ENCODE peak calls at places on chromosome 2, in seven cellular contexts. One of them, this sample, is unnamed.

GRCh38 chr2:159148891-159149290 is 137.6 kb downstream of the WDSUB1 start:
- DNase-seq in fibroblast of villous mesenchyme: no peak
- DNase-seq in HFFc6: no peak
- DNase-seq in IMR-90: no peak
- DNase-seq in colonic mucosa: no peak
- DNase-seq in transverse colon: no peak
- DNase-seq in MM.1S: no peak
- DNase-seq in this sample: no peak

GRCh38 chr2:40760071-40760666 is 308.3 kb upstream of the SLC8A1 start:
- DNase-seq in fibroblast of villous mesenchyme: peak
- DNase-seq in HFFc6: peak
- DNase-seq in IMR-90: peak
- DNase-seq in colonic mucosa: no peak
- DNase-seq in transverse colon: peak
- DNase-seq in MM.1S: peak
- DNase-seq in this sample: no peak

GRCh38 chr2:195270466-195270865 is 386.6 kb upstream of the SLC39A10 start:
- DNase-seq in fibroblast of villous mesenchyme: peak
- DNase-seq in HFFc6: no peak
- DNase-seq in IMR-90: no peak
- DNase-seq in colonic mucosa: no peak
- DNase-seq in transverse colon: no peak
- DNase-seq in MM.1S: no peak
- DNase-seq in this sample: no peak

GRCh38 chr2:240433973-240434727 is 1.3 kb upstream of the GPC1 start:
- DNase-seq in fibroblast of villous mesenchyme: peak
- DNase-seq in HFFc6: peak
- DNase-seq in IMR-90: peak
- DNase-seq in colonic mucosa: no peak
- DNase-seq in transverse colon: peak
- DNase-seq in MM.1S: no peak
- DNase-seq in this sample: no peak

GRCh38 chr2:192559541-192560126 is 364.9 kb upstream of the TMEFF2 start:
- DNase-seq in fibroblast of villous mesenchyme: no peak
- DNase-seq in HFFc6: no peak
- DNase-seq in IMR-90: no peak
- DNase-seq in colonic mucosa: peak
- DNase-seq in transverse colon: no peak
- DNase-seq in MM.1S: no peak
- DNase-seq in this sample: no peak

GRCh38 chr2:59684771-59685166 is 868.7 kb downstream of the BCL11A start:
- DNase-seq in fibroblast of villous mesenchyme: no peak
- DNase-seq in HFFc6: no peak
- DNase-seq in IMR-90: no peak
- DNase-seq in colonic mucosa: no peak
- DNase-seq in transverse colon: no peak
- DNase-seq in MM.1S: no peak
- DNase-seq in this sample: no peak

GRCh38 chr2:158772306-158773078 is 22.6 kb upstream of the DAPL1 start:
- DNase-seq in fibroblast of villous mesenchyme: no peak
- DNase-seq in HFFc6: no peak
- DNase-seq in IMR-90: no peak
- DNase-seq in colonic mucosa: no peak
- DNase-seq in transverse colon: no peak
- DNase-seq in MM.1S: no peak
- DNase-seq in this sample: no peak

GRCh38 chr2:189593115-189593514 is 12.5 kb upstream of the SLC40A1 start:
- DNase-seq in fibroblast of villous mesenchyme: no peak
- DNase-seq in HFFc6: no peak
- DNase-seq in IMR-90: no peak
- DNase-seq in colonic mucosa: no peak
- DNase-seq in transverse colon: no peak
- DNase-seq in MM.1S: no peak
- DNase-seq in this sample: no peak

GRCh38 chr2:169664600-169664977 is 29.6 kb downstream of the CFAP210 start:
- DNase-seq in fibroblast of villous mesenchyme: no peak
- DNase-seq in HFFc6: peak
- DNase-seq in IMR-90: peak
- DNase-seq in colonic mucosa: no peak
- DNase-seq in transverse colon: no peak
- DNase-seq in MM.1S: no peak
- DNase-seq in this sample: no peak

GRCh38 chr2:26883971-26884370 is 36.0 kb downstream of the DPYSL5 start:
- DNase-seq in fibroblast of villous mesenchyme: no peak
- DNase-seq in HFFc6: no peak
- DNase-seq in IMR-90: no peak
- DNase-seq in colonic mucosa: no peak
- DNase-seq in transverse colon: no peak
- DNase-seq in MM.1S: no peak
- DNase-seq in this sample: no peak

GRCh38 chr2:97734061-97734912 is 20.9 kb downstream of the ZAP70 start:
- DNase-seq in fibroblast of villous mesenchyme: no peak
- DNase-seq in HFFc6: no peak
- DNase-seq in IMR-90: no peak
- DNase-seq in colonic mucosa: no peak
- DNase-seq in transverse colon: no peak
- DNase-seq in MM.1S: no peak
- DNase-seq in this sample: no peak

GRCh38 chr2:182301093-182301492 is 125.7 kb downstream of the PDE1A start:
- DNase-seq in fibroblast of villous mesenchyme: no peak
- DNase-seq in HFFc6: peak
- DNase-seq in IMR-90: no peak
- DNase-seq in colonic mucosa: no peak
- DNase-seq in transverse colon: no peak
- DNase-seq in MM.1S: no peak
- DNase-seq in this sample: no peak

GRCh38 chr2:1192121-1192520 is 221.1 kb upstream of the TPO start:
- DNase-seq in fibroblast of villous mesenchyme: no peak
- DNase-seq in HFFc6: no peak
- DNase-seq in IMR-90: no peak
- DNase-seq in colonic mucosa: no peak
- DNase-seq in transverse colon: no peak
- DNase-seq in MM.1S: no peak
- DNase-seq in this sample: no peak

GRCh38 chr2:171109020-171109419 is 51.7 kb downstream of the TLK1 start:
- DNase-seq in fibroblast of villous mesenchyme: no peak
- DNase-seq in HFFc6: no peak
- DNase-seq in IMR-90: no peak
- DNase-seq in colonic mucosa: no peak
- DNase-seq in transverse colon: no peak
- DNase-seq in MM.1S: no peak
- DNase-seq in this sample: no peak

GRCh38 chr2:200585730-200586643 is at the start of gene AOX1:
- DNase-seq in fibroblast of villous mesenchyme: peak
- DNase-seq in HFFc6: peak
- DNase-seq in IMR-90: peak
- DNase-seq in colonic mucosa: peak
- DNase-seq in transverse colon: peak
- DNase-seq in MM.1S: no peak
- DNase-seq in this sample: peak

GRCh38 chr2:144517825-144518699 is 1.9 kb downstream of the ZEB2 start:
- DNase-seq in fibroblast of villous mesenchyme: peak
- DNase-seq in HFFc6: no peak
- DNase-seq in IMR-90: no peak
- DNase-seq in colonic mucosa: no peak
- DNase-seq in transverse colon: no peak
- DNase-seq in MM.1S: no peak
- DNase-seq in this sample: no peak

GRCh38 chr2:20229322-20230201 is 4.6 kb upstream of the SDC1 start:
- DNase-seq in fibroblast of villous mesenchyme: peak
- DNase-seq in HFFc6: no peak
- DNase-seq in IMR-90: no peak
- DNase-seq in colonic mucosa: peak
- DNase-seq in transverse colon: no peak
- DNase-seq in MM.1S: no peak
- DNase-seq in this sample: no peak

GRCh38 chr2:96144481-96145027 is 686 bp downstream of the DUSP2 start:
- DNase-seq in fibroblast of villous mesenchyme: no peak
- DNase-seq in HFFc6: no peak
- DNase-seq in IMR-90: no peak
- DNase-seq in colonic mucosa: no peak
- DNase-seq in transverse colon: peak
- DNase-seq in MM.1S: peak
- DNase-seq in this sample: no peak

GRCh38 chr2:43317680-43318079 is 91.3 kb upstream of the ZFP36L2 start:
- DNase-seq in fibroblast of villous mesenchyme: no peak
- DNase-seq in HFFc6: no peak
- DNase-seq in IMR-90: no peak
- DNase-seq in colonic mucosa: no peak
- DNase-seq in transverse colon: no peak
- DNase-seq in MM.1S: no peak
- DNase-seq in this sample: no peak

GRCh38 chr2:221372156-221372870 is 199.8 kb downstream of the EPHA4 start:
- DNase-seq in fibroblast of villous mesenchyme: no peak
- DNase-seq in HFFc6: no peak
- DNase-seq in IMR-90: no peak
- DNase-seq in colonic mucosa: no peak
- DNase-seq in transverse colon: no peak
- DNase-seq in MM.1S: no peak
- DNase-seq in this sample: no peak

GRCh38 chr2:240186191-240186725 is 45.8 kb upstream of the OTOS start:
- DNase-seq in fibroblast of villous mesenchyme: no peak
- DNase-seq in HFFc6: no peak
- DNase-seq in IMR-90: no peak
- DNase-seq in colonic mucosa: no peak
- DNase-seq in transverse colon: no peak
- DNase-seq in MM.1S: no peak
- DNase-seq in this sample: no peak

GRCh38 chr2:61288070-61288841 is 126.3 kb downstream of the C2orf74 start:
- DNase-seq in fibroblast of villous mesenchyme: peak
- DNase-seq in HFFc6: no peak
- DNase-seq in IMR-90: peak
- DNase-seq in colonic mucosa: peak
- DNase-seq in transverse colon: no peak
- DNase-seq in MM.1S: no peak
- DNase-seq in this sample: no peak

GRCh38 chr2:104969564-104969963 is 68.3 kb upstream of the MRPS9 start:
- DNase-seq in fibroblast of villous mesenchyme: no peak
- DNase-seq in HFFc6: no peak
- DNase-seq in IMR-90: no peak
- DNase-seq in colonic mucosa: no peak
- DNase-seq in transverse colon: no peak
- DNase-seq in MM.1S: peak
- DNase-seq in this sample: no peak

DNA sequence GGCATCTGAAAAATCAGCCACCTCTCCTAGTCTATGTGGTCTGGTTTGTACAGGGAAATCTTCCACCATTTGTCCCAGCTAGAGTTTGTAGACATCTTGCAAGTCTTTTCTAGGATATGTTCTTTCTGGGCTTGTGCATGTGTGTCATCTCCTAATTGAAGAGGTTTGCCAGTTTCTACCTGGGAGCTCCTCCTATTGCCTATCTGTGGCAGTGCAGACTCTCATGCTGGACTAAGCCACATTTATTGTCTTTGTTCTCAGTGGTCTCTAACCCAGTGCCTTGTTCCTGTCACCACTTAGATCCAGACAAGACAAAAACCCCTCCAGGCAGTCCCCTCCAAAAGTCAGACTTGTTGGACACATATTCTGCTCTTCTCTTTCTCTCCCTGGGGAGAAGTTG is 72.0 kb upstream of the MRPS9 start:
- DNase-seq in fibroblast of villous mesenchyme: no peak
- DNase-seq in HFFc6: no peak
- DNase-seq in IMR-90: no peak
- DNase-seq in colonic mucosa: no peak
- DNase-seq in transverse colon: no peak
- DNase-seq in MM.1S: no peak
- DNase-seq in this sample: no peak
- TF ChIP-seq CTCF in fibroblast of villous mesenchyme: no peak
- TF ChIP-seq CTCF in HFFc6: no peak
- TF ChIP-seq CTCF in IMR-90: no peak
- TF ChIP-seq CTCF in colonic mucosa: no peak
- TF ChIP-seq CTCF in transverse colon: no peak
- TF ChIP-seq CTCF in MM.1S: no peak
- TF ChIP-seq CTCF in this sample: no peak

GRCh38 chr2:134791606-134792005 is 46.8 kb upstream of the ACMSD start:
- DNase-seq in fibroblast of villous mesenchyme: no peak
- DNase-seq in HFFc6: no peak
- DNase-seq in IMR-90: no peak
- DNase-seq in colonic mucosa: no peak
- DNase-seq in transverse colon: no peak
- DNase-seq in MM.1S: no peak
- DNase-seq in this sample: no peak

GRCh38 chr2:134785659-134786058 is 52.8 kb upstream of the ACMSD start:
- DNase-seq in fibroblast of villous mesenchyme: no peak
- DNase-seq in HFFc6: no peak
- DNase-seq in IMR-90: no peak
- DNase-seq in colonic mucosa: no peak
- DNase-seq in transverse colon: no peak
- DNase-seq in MM.1S: no peak
- DNase-seq in this sample: no peak

GRCh38 chr2:134792147-134792546 is 46.3 kb upstream of the ACMSD start:
- DNase-seq in fibroblast of villous mesenchyme: no peak
- DNase-seq in HFFc6: no peak
- DNase-seq in IMR-90: no peak
- DNase-seq in colonic mucosa: no peak
- DNase-seq in transverse colon: no peak
- DNase-seq in MM.1S: no peak
- DNase-seq in this sample: no peak

GRCh38 chr2:134788417-134788816 is 50.0 kb upstream of the ACMSD start:
- DNase-seq in fibroblast of villous mesenchyme: no peak
- DNase-seq in HFFc6: no peak
- DNase-seq in IMR-90: no peak
- DNase-seq in colonic mucosa: no peak
- DNase-seq in transverse colon: no peak
- DNase-seq in MM.1S: no peak
- DNase-seq in this sample: no peak

DNA sequence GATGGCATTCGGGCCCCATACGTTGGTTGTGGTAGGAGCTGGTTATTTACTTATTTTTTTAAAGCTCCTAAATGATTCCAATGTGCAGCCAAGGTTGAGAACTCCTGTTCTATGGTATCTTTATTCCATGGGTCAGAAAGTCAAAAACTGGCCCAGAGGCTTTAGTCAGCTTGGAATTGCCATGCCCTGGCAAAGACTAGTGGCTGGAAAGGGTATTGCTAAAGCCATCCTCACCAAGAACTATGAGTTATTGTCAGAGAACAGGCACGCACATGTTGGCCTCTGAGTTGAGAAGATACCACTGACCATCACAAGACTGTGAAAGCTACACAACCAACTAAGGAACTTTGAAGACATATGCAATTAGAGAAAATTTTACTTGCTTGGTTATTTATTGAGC is 47.9 kb upstream of the ACMSD start:
- DNase-seq in fibroblast of villous mesenchyme: no peak
- DNase-seq in HFFc6: no peak
- DNase-seq in IMR-90: no peak
- DNase-seq in colonic mucosa: no peak
- DNase-seq in transverse colon: no peak
- DNase-seq in MM.1S: no peak
- DNase-seq in this sample: no peak
- TF ChIP-seq CTCF in fibroblast of villous mesenchyme: no peak
- TF ChIP-seq CTCF in HFFc6: peak
- TF ChIP-seq CTCF in IMR-90: no peak
- TF ChIP-seq CTCF in colonic mucosa: no peak
- TF ChIP-seq CTCF in transverse colon: no peak
- TF ChIP-seq CTCF in MM.1S: peak
- TF ChIP-seq CTCF in this sample: no peak

GRCh38 chr2:168348076-168348475 is 100.7 kb upstream of the STK39 start:
- DNase-seq in fibroblast of villous mesenchyme: peak
- DNase-seq in HFFc6: peak
- DNase-seq in IMR-90: peak
- DNase-seq in colonic mucosa: peak
- DNase-seq in transverse colon: peak
- DNase-seq in MM.1S: peak
- DNase-seq in this sample: peak
- TF ChIP-seq CTCF in fibroblast of villous mesenchyme: peak
- TF ChIP-seq CTCF in HFFc6: peak
- TF ChIP-seq CTCF in IMR-90: peak
- TF ChIP-seq CTCF in colonic mucosa: peak
- TF ChIP-seq CTCF in transverse colon: peak
- TF ChIP-seq CTCF in MM.1S: peak
- TF ChIP-seq CTCF in this sample: peak

GRCh38 chr2:149143734-149144133 is 105.2 kb downstream of the LYPD6B start:
- DNase-seq in fibroblast of villous mesenchyme: peak
- DNase-seq in HFFc6: no peak
- DNase-seq in IMR-90: no peak
- DNase-seq in colonic mucosa: no peak
- DNase-seq in transverse colon: no peak
- DNase-seq in MM.1S: peak
- DNase-seq in this sample: no peak
- TF ChIP-seq CTCF in fibroblast of villous mesenchyme: no peak
- TF ChIP-seq CTCF in HFFc6: no peak
- TF ChIP-seq CTCF in IMR-90: no peak
- TF ChIP-seq CTCF in colonic mucosa: no peak
- TF ChIP-seq CTCF in transverse colon: no peak
- TF ChIP-seq CTCF in MM.1S: no peak
- TF ChIP-seq CTCF in this sample: no peak

This sample was measured in GM10248.